ENCODE peak calls at places on chromosomes 2 and 18, in eight cellular contexts. One of them, this sample, is unnamed.

GRCh38 chr2:150081775-150082517 is 405.5 kb downstream of the RND3 start:
- DNase-seq in PC-9: no peak
- DNase-seq in spleen: no peak
- DNase-seq in ovary: no peak
- DNase-seq in CD8-positive, alpha-beta T cell: no peak
- DNase-seq in AG04450: no peak
- DNase-seq in testis: no peak
- DNase-seq in tibial artery: no peak
- DNase-seq in this sample: no peak

GRCh38 chr18:902179-902718 is 2.4 kb upstream of the ADCYAP1 start:
- DNase-seq in tibial artery: no peak
- DNase-seq in AG04450: no peak
- DNase-seq in PC-9: no peak
- DNase-seq in testis: no peak
- DNase-seq in CD8-positive, alpha-beta T cell: no peak
- DNase-seq in spleen: no peak
- DNase-seq in ovary: no peak
- DNase-seq in this sample: no peak

GRCh38 chr18:36255072-36255708 is 42.3 kb upstream of the FHOD3 start:
- DNase-seq in PC-9: no peak
- DNase-seq in spleen: no peak
- DNase-seq in ovary: no peak
- DNase-seq in testis: no peak
- DNase-seq in tibial artery: no peak
- DNase-seq in CD8-positive, alpha-beta T cell: no peak
- DNase-seq in AG04450: no peak
- DNase-seq in this sample: no peak

GRCh38 chr18:3932285-3932684 is 482.3 kb downstream of the TGIF1 start:
- DNase-seq in PC-9: no peak
- DNase-seq in CD8-positive, alpha-beta T cell: no peak
- DNase-seq in AG04450: no peak
- DNase-seq in spleen: no peak
- DNase-seq in ovary: no peak
- DNase-seq in testis: no peak
- DNase-seq in tibial artery: no peak
- DNase-seq in this sample: no peak

GRCh38 chr18:45920367-45920766 is 46.8 kb downstream of the EPG5 start:
- DNase-seq in PC-9: peak
- DNase-seq in CD8-positive, alpha-beta T cell: no peak
- DNase-seq in spleen: peak
- DNase-seq in AG04450: no peak
- DNase-seq in testis: peak
- DNase-seq in tibial artery: peak
- DNase-seq in ovary: peak
- DNase-seq in this sample: peak

GRCh38 chr2:120631719-120632118 is 103.9 kb upstream of the GLI2 start:
- DNase-seq in ovary: no peak
- DNase-seq in spleen: no peak
- DNase-seq in CD8-positive, alpha-beta T cell: no peak
- DNase-seq in AG04450: no peak
- DNase-seq in testis: no peak
- DNase-seq in tibial artery: peak
- DNase-seq in PC-9: peak
- DNase-seq in this sample: no peak

GRCh38 chr2:98165516-98166071 is 78.6 kb downstream of the VWA3B start:
- DNase-seq in CD8-positive, alpha-beta T cell: no peak
- DNase-seq in AG04450: no peak
- DNase-seq in testis: no peak
- DNase-seq in spleen: no peak
- DNase-seq in PC-9: no peak
- DNase-seq in ovary: no peak
- DNase-seq in tibial artery: no peak
- DNase-seq in this sample: no peak

GRCh38 chr2:16080516-16080915 is 140.2 kb downstream of the MYCN start:
- DNase-seq in tibial artery: no peak
- DNase-seq in testis: no peak
- DNase-seq in ovary: no peak
- DNase-seq in PC-9: no peak
- DNase-seq in AG04450: no peak
- DNase-seq in CD8-positive, alpha-beta T cell: no peak
- DNase-seq in spleen: no peak
- DNase-seq in this sample: no peak

GRCh38 chr2:235639387-235639786 is 145.5 kb downstream of the AGAP1 start:
- DNase-seq in AG04450: peak
- DNase-seq in CD8-positive, alpha-beta T cell: no peak
- DNase-seq in PC-9: no peak
- DNase-seq in testis: peak
- DNase-seq in tibial artery: peak
- DNase-seq in ovary: peak
- DNase-seq in spleen: no peak
- DNase-seq in this sample: no peak

GRCh38 chr2:198309673-198310280 is 505.4 kb downstream of the PLCL1 start:
- DNase-seq in ovary: no peak
- DNase-seq in tibial artery: no peak
- DNase-seq in PC-9: peak
- DNase-seq in CD8-positive, alpha-beta T cell: peak
- DNase-seq in spleen: no peak
- DNase-seq in testis: peak
- DNase-seq in AG04450: peak
- DNase-seq in this sample: no peak

GRCh38 chr2:106144621-106145331 is 49.3 kb downstream of the UXS1 start:
- DNase-seq in AG04450: no peak
- DNase-seq in testis: no peak
- DNase-seq in spleen: no peak
- DNase-seq in PC-9: no peak
- DNase-seq in CD8-positive, alpha-beta T cell: no peak
- DNase-seq in ovary: no peak
- DNase-seq in tibial artery: no peak
- DNase-seq in this sample: no peak

GRCh38 chr18:3265564-3266033 is 3.7 kb downstream of the MYL12B start:
- DNase-seq in ovary: no peak
- DNase-seq in PC-9: no peak
- DNase-seq in spleen: no peak
- DNase-seq in tibial artery: no peak
- DNase-seq in CD8-positive, alpha-beta T cell: no peak
- DNase-seq in testis: no peak
- DNase-seq in AG04450: no peak
- DNase-seq in this sample: no peak

GRCh38 chr2:28271231-28271913 is 121.3 kb upstream of the FOSL2 start:
- DNase-seq in testis: no peak
- DNase-seq in spleen: no peak
- DNase-seq in tibial artery: no peak
- DNase-seq in AG04450: no peak
- DNase-seq in PC-9: no peak
- DNase-seq in CD8-positive, alpha-beta T cell: no peak
- DNase-seq in ovary: no peak
- DNase-seq in this sample: no peak

GRCh38 chr2:137467246-137467862 is 496.9 kb upstream of the HNMT start:
- DNase-seq in tibial artery: no peak
- DNase-seq in CD8-positive, alpha-beta T cell: no peak
- DNase-seq in ovary: no peak
- DNase-seq in AG04450: no peak
- DNase-seq in spleen: no peak
- DNase-seq in testis: peak
- DNase-seq in PC-9: no peak
- DNase-seq in this sample: no peak

GRCh38 chr2:133489146-133489545 is 79.1 kb downstream of the NCKAP5 start:
- DNase-seq in spleen: no peak
- DNase-seq in PC-9: no peak
- DNase-seq in ovary: no peak
- DNase-seq in testis: no peak
- DNase-seq in AG04450: no peak
- DNase-seq in tibial artery: no peak
- DNase-seq in CD8-positive, alpha-beta T cell: no peak
- DNase-seq in this sample: no peak

GRCh38 chr2:10486601-10487079 is 38.5 kb upstream of the ODC1 start:
- DNase-seq in AG04450: no peak
- DNase-seq in CD8-positive, alpha-beta T cell: no peak
- DNase-seq in PC-9: no peak
- DNase-seq in testis: peak
- DNase-seq in tibial artery: peak
- DNase-seq in spleen: peak
- DNase-seq in ovary: no peak
- DNase-seq in this sample: no peak

GRCh38 chr18:45764000-45764686 is 40.2 kb downstream of the SLC14A1 start:
- DNase-seq in testis: no peak
- DNase-seq in CD8-positive, alpha-beta T cell: no peak
- DNase-seq in spleen: no peak
- DNase-seq in AG04450: no peak
- DNase-seq in PC-9: no peak
- DNase-seq in tibial artery: no peak
- DNase-seq in ovary: no peak
- DNase-seq in this sample: no peak

GRCh38 chr18:7980136-7980535 is 413.0 kb downstream of the PTPRM start:
- DNase-seq in tibial artery: no peak
- DNase-seq in CD8-positive, alpha-beta T cell: no peak
- DNase-seq in spleen: no peak
- DNase-seq in ovary: no peak
- DNase-seq in testis: no peak
- DNase-seq in AG04450: no peak
- DNase-seq in PC-9: no peak
- DNase-seq in this sample: no peak

GRCh38 chr2:235641333-235641732 is 147.5 kb downstream of the AGAP1 start:
- DNase-seq in ovary: peak
- DNase-seq in tibial artery: no peak
- DNase-seq in spleen: no peak
- DNase-seq in PC-9: no peak
- DNase-seq in CD8-positive, alpha-beta T cell: no peak
- DNase-seq in testis: peak
- DNase-seq in AG04450: no peak
- DNase-seq in this sample: no peak

DNA sequence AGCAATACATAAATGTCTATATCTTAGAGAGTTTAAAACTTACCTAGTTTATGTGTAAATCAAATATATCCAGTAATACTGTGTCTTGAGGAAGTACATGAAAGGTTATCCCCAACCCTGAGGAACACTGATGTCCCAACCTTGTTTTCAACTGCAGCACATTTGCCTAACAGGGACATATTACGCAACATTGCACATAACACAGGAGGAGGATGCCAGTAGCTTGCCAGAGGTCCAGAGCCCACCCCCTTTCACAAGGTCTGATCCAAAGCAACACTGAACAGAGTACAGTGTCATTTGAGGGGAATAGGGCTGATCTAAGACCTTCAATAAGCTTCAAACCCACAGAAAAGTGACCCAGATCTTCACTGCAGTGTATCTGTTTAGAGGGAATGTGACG is 678.5 kb downstream of the ARHGAP15 start:
- DNase-seq in ovary: no peak
- DNase-seq in PC-9: no peak
- DNase-seq in AG04450: no peak
- DNase-seq in spleen: no peak
- DNase-seq in CD8-positive, alpha-beta T cell: no peak
- DNase-seq in tibial artery: no peak
- DNase-seq in testis: no peak
- DNase-seq in this sample: no peak
- H3K4me3 ChIP-seq in ovary: no peak
- H3K4me3 ChIP-seq in PC-9: no peak
- H3K4me3 ChIP-seq in AG04450: no peak
- H3K4me3 ChIP-seq in spleen: no peak
- H3K4me3 ChIP-seq in CD8-positive, alpha-beta T cell: no peak
- H3K4me3 ChIP-seq in tibial artery: no peak
- H3K4me3 ChIP-seq in testis: no peak
- H3K4me3 ChIP-seq in this sample: no peak

GRCh38 chr2:8229546-8229986 is 452.3 kb upstream of the ID2 start:
- DNase-seq in spleen: peak
- DNase-seq in PC-9: no peak
- DNase-seq in testis: peak
- DNase-seq in AG04450: peak
- DNase-seq in CD8-positive, alpha-beta T cell: peak
- DNase-seq in tibial artery: peak
- DNase-seq in ovary: peak
- DNase-seq in this sample: peak

GRCh38 chr2:8234757-8235374 is 447.0 kb upstream of the ID2 start:
- DNase-seq in ovary: no peak
- DNase-seq in CD8-positive, alpha-beta T cell: no peak
- DNase-seq in tibial artery: no peak
- DNase-seq in AG04450: no peak
- DNase-seq in testis: peak
- DNase-seq in spleen: no peak
- DNase-seq in PC-9: no peak
- DNase-seq in this sample: no peak

GRCh38 chr2:8234253-8234652 is 447.6 kb upstream of the ID2 start:
- DNase-seq in PC-9: no peak
- DNase-seq in CD8-positive, alpha-beta T cell: no peak
- DNase-seq in spleen: no peak
- DNase-seq in testis: peak
- DNase-seq in ovary: no peak
- DNase-seq in AG04450: no peak
- DNase-seq in tibial artery: no peak
- DNase-seq in this sample: no peak

GRCh38 chr2:8230466-8230865 is 451.4 kb upstream of the ID2 start:
- DNase-seq in tibial artery: no peak
- DNase-seq in testis: no peak
- DNase-seq in AG04450: no peak
- DNase-seq in ovary: no peak
- DNase-seq in CD8-positive, alpha-beta T cell: no peak
- DNase-seq in PC-9: no peak
- DNase-seq in spleen: no peak
- DNase-seq in this sample: no peak

DNA sequence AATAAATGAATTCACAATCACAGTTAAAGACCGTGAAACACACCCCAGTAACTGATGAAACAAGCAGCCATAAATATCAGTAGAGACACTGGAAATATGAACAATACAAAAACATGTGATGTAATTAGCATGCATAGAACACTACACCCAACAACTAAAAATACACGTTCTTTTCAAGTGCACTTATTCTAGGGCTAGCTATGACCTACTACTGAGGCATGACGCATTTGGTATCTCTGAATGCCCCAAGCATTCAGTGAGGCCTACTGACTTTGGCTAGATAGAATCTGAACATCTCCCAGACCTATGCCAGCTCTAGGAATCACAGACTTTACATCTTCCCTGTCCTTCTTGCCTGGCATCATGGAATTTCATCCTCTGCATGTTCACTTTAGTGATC is 449.9 kb upstream of the ID2 start:
- DNase-seq in spleen: no peak
- DNase-seq in tibial artery: no peak
- DNase-seq in testis: no peak
- DNase-seq in AG04450: no peak
- DNase-seq in CD8-positive, alpha-beta T cell: no peak
- DNase-seq in PC-9: no peak
- DNase-seq in ovary: no peak
- DNase-seq in this sample: no peak
- H3K27ac ChIP-seq in spleen: no peak
- H3K27ac ChIP-seq in tibial artery: no peak
- H3K27ac ChIP-seq in testis: no peak
- H3K27ac ChIP-seq in AG04450: no peak
- H3K27ac ChIP-seq in CD8-positive, alpha-beta T cell: no peak
- H3K27ac ChIP-seq in PC-9: no peak
- H3K27ac ChIP-seq in ovary: no peak
- H3K27ac ChIP-seq in this sample: no peak

GRCh38 chr18:29157057-29157780 is 980.3 kb upstream of the CDH2 start:
- DNase-seq in CD8-positive, alpha-beta T cell: no peak
- DNase-seq in ovary: no peak
- DNase-seq in AG04450: no peak
- DNase-seq in tibial artery: no peak
- DNase-seq in testis: no peak
- DNase-seq in spleen: no peak
- DNase-seq in PC-9: peak
- DNase-seq in this sample: no peak
- H3K4me3 ChIP-seq in CD8-positive, alpha-beta T cell: no peak
- H3K4me3 ChIP-seq in ovary: no peak
- H3K4me3 ChIP-seq in AG04450: no peak
- H3K4me3 ChIP-seq in tibial artery: no peak
- H3K4me3 ChIP-seq in testis: no peak
- H3K4me3 ChIP-seq in spleen: no peak
- H3K4me3 ChIP-seq in PC-9: no peak
- H3K4me3 ChIP-seq in this sample: no peak

GRCh38 chr2:181177376-181177775 is 197.0 kb downstream of the UBE2E3 start:
- DNase-seq in spleen: no peak
- DNase-seq in AG04450: no peak
- DNase-seq in tibial artery: no peak
- DNase-seq in ovary: no peak
- DNase-seq in testis: no peak
- DNase-seq in CD8-positive, alpha-beta T cell: no peak
- DNase-seq in PC-9: no peak
- DNase-seq in this sample: no peak
- H3K27ac ChIP-seq in spleen: no peak
- H3K27ac ChIP-seq in AG04450: no peak
- H3K27ac ChIP-seq in tibial artery: no peak
- H3K27ac ChIP-seq in ovary: no peak
- H3K27ac ChIP-seq in testis: no peak
- H3K27ac ChIP-seq in CD8-positive, alpha-beta T cell: no peak
- H3K27ac ChIP-seq in PC-9: no peak
- H3K27ac ChIP-seq in this sample: no peak

This sample was measured in lower lobe of right lung.